ENCODE peak calls at places on chromosomes 16 and 17, in six cellular contexts. S is A549, F is WTC11, Z is AG10803, P is SK-N-SH, A is fibroblast of pulmonary artery. G is an unnamed sample.
A peak's percentile ranks its signal among the peaks of the same experiment; 100 is the strongest.

GRCh38 chr16:11202260-11203091 is 53.5 kb downstream of the SOCS1 start:
- DNase-seq in S (no peak), F (no peak), Z (peak; percentile 62), P (no peak), A (no peak), G (peak; percentile 80)

GRCh38 chr16:28208824-28209223 is 2.9 kb downstream of the XPO6 start:
- DNase-seq in S (no peak), F (no peak), Z (no peak), P (no peak), A (no peak), G (no peak)

GRCh38 chr16:49453983-49454382 is 80.4 kb downstream of the C16orf78 start:
- DNase-seq in S (no peak), F (no peak), Z (no peak), P (no peak), A (no peak), G (no peak)

GRCh38 chr17:9880582-9880999 is 24.5 kb downstream of the RCVRN start:
- DNase-seq in S (peak; percentile 86), F (no peak), Z (peak; percentile 55), P (no peak), A (peak; percentile 14), G (peak; percentile 46)

GRCh38 chr16:25023541-25023940 is 8.4 kb upstream of the ARHGAP17 start:
- DNase-seq in S (no peak), F (no peak), Z (no peak), P (no peak), A (no peak), G (no peak)

GRCh38 chr16:85983606-85984005 is 84.6 kb downstream of the IRF8 start:
- DNase-seq in S (no peak), F (no peak), Z (no peak), P (no peak), A (no peak), G (no peak)

GRCh38 chr17:27417596-27418365 is 38.5 kb upstream of the KSR1 start:
- DNase-seq in S (no peak), F (no peak), Z (no peak), P (no peak), A (no peak), G (no peak)

GRCh38 chr16:29644338-29644857 is 18.6 kb upstream of the SPN start:
- DNase-seq in S (no peak), F (no peak), Z (no peak), P (no peak), A (no peak), G (no peak)

GRCh38 chr17:79951361-79952264 is 84.1 kb downstream of the TBC1D16 start:
- DNase-seq in S (no peak), F (no peak), Z (peak; percentile 82), P (peak; percentile 48), A (peak; percentile 90), G (peak; percentile 15)

GRCh38 chr16:30127994-30128393 is 5.0 kb upstream of the MAPK3 start:
- DNase-seq in S (no peak), F (no peak), Z (no peak), P (no peak), A (no peak), G (no peak)

GRCh38 chr16:77190478-77191258 is at the start of gene MON1B:
- DNase-seq in S (peak; percentile 99), F (peak; percentile 95), Z (peak; percentile 99), P (peak; percentile 96), A (peak; percentile 99), G (peak; percentile 98)
- TF ChIP-seq CTCF in S (no peak), F (no peak), Z (no peak), P (no peak), A (no peak), G (no peak)

GRCh38 chr17:48997827-48998556 is 807 bp downstream of the IGF2BP1 start:
- DNase-seq in S (no peak), F (peak; percentile 40), Z (peak; percentile 34), P (peak; percentile 58), A (no peak), G (no peak)
- TF ChIP-seq CTCF in S (no peak), F (no peak), Z (no peak), P (no peak), A (no peak), G (no peak)

DNA sequence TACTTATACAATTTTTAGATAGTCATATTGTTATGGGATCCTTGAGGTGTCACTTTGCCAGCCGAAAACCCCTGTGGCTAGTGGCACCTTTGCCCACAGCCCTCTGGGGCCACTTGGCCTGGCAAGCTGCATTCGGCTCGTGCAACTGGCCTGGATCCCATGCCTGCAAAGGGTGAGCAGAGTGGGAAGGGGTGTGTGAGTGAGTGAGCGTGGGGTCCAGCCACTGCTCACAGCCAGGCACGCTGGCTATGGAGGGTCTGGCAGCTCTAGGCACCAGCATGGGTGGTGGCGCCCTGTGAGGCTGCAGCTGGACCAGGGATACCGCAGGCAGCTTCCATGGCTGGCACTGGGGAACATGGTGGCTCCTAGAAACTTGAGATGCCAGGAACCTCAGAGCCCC is 49.0 kb downstream of the ESRP2 start:
- DNase-seq in S (no peak), F (no peak), Z (no peak), P (no peak), A (no peak), G (no peak)
- TF ChIP-seq CTCF in S (no peak), F (no peak), Z (no peak), P (no peak), A (no peak), G (no peak)

DNA sequence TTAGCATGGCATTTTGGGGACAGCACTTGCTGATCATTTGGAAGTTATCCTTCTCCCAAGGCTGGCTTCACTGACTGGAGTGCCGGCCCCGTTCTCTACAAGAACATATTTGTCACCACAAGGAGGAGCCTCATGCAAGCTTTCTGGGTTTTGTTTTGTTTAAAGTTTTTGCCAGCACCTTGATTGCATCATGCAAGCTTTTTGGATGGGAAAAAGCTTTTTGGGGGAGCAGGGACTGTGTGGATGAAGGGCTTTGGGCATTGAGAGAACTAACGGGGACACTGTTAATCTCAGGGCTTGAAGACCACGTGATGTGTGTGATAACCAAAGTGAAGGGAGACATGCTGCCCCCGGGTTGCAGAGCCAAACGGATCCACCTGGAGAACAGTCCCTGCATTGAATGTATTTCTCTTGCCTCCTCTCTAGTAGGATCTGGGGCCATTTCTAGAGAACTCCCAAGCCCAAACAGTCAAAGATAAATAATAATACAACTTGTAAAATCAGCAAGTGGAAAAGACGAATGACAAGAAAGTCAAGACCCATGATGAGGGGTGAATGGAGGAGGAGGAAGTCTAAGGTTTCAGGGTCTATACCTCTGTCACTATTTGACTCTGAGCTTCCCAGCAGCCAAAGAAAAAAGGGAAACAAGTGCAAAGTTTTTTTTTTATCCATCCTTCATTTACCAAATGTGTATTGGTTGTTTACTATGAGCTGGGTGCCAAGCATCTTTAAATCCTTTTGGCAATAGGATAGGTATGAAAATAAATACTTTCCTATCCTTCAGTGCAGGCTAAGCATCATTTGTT is 17.2 kb downstream of the TMEM114 start:
- DNase-seq in S (peak; percentile 38), F (peak; percentile 55), Z (peak; percentile 57), P (peak; percentile 50), A (peak; percentile 65), G (peak; percentile 25)
- TF ChIP-seq CTCF in S (peak; percentile 54), F (peak; percentile 35), Z (peak; percentile 62), P (peak; percentile 57), A (peak; percentile 64), G (peak; percentile 79)